ENCODE peak calls at places on chromosomes 16 and 17, in five cellular contexts. I is fibroblast of the conjunctiva; Z is NCI-H1092 treated with DMSO at 0.1 percent for 48 hours; U is activated CD4-positive, CD25-positive, alpha-beta regulatory T cell; C is mucosa of gallbladder. K is an unnamed sample.

GRCh38 chr17:80501739-80502577 is 25.6 kb upstream of the NPTX1 start:
- DNase-seq in I (no peak), Z (no peak), U (no peak), C (peak; percentile 29), K (no peak)

GRCh38 chr17:68238894-68239293 is 8.9 kb upstream of the AMZ2 start:
- DNase-seq in I (no peak), Z (no peak), U (no peak), C (no peak), K (no peak)

GRCh38 chr17:47801176-47801765 is 20.3 kb downstream of the OSBPL7 start:
- DNase-seq in I (no peak), Z (no peak), U (no peak), C (no peak), K (no peak)

GRCh38 chr16:57607676-57608461 is 20.6 kb upstream of the ADGRG1 start:
- DNase-seq in I (no peak), Z (no peak), U (no peak), C (peak; percentile 2), K (no peak)

GRCh38 chr17:73316919-73317505 is 5.2 kb upstream of the CDC42EP4 start:
- DNase-seq in I (peak; percentile 72), Z (no peak), U (no peak), C (no peak), K (no peak)

GRCh38 chr17:80618304-80618703 is 73.7 kb downstream of the RPTOR start:
- DNase-seq in I (no peak), Z (no peak), U (no peak), C (no peak), K (no peak)

GRCh38 chr17:41835214-41835799 is 725 bp downstream of the NT5C3B start:
- DNase-seq in I (no peak), Z (no peak), U (no peak), C (no peak), K (no peak)

GRCh38 chr16:10971560-10971961 is 27.2 kb downstream of the CLEC16A start:
- DNase-seq in I (peak; percentile 93), Z (peak; percentile 64), U (no peak), C (peak; percentile 53), K (peak; percentile 83)

GRCh38 chr16:10970065-10970464 is 25.7 kb downstream of the CLEC16A start:
- DNase-seq in I (no peak), Z (no peak), U (no peak), C (no peak), K (no peak)

GRCh38 chr17:51638909-51639308 is 378.6 kb downstream of the UTP18 start:
- DNase-seq in I (no peak), Z (no peak), U (no peak), C (no peak), K (no peak)